ENCODE peak calls at places on chromosomes 7 and 10, in five cellular contexts. X, U, C, Z and V are unnamed samples.

GRCh38 chr10:79129361-79129997 is 60.7 kb downstream of the ZMIZ1 start:
- DNase-seq in X (no peak), U (no peak), C (no peak), Z (no peak), V (no peak)

GRCh38 chr7:105325225-105325904 is 63.4 kb downstream of the SRPK2 start:
- DNase-seq in X (no peak), U (no peak), C (no peak), Z (no peak), V (peak; percentile 38)

GRCh38 chr7:100694196-100694745 is at the start of gene GIGYF1:
- DNase-seq in X (peak; percentile 93), U (no peak), C (no peak), Z (no peak), V (peak; percentile 83)

GRCh38 chr10:77478248-77478963 is 159.2 kb downstream of the KCNMA1 start:
- DNase-seq in X (no peak), U (peak; percentile 83), C (no peak), Z (no peak), V (no peak)

GRCh38 chr10:340646-341045 is 205.4 kb downstream of the ZMYND11 start:
- DNase-seq in X (no peak), U (no peak), C (no peak), Z (no peak), V (no peak)

GRCh38 chr10:26481914-26482550 is 43.9 kb downstream of the APBB1IP start:
- DNase-seq in X (no peak), U (no peak), C (no peak), Z (no peak), V (peak; percentile 67)

GRCh38 chr10:50991496-50992355 is 82.6 kb upstream of the PRKG1 start:
- DNase-seq in X (no peak), U (peak; percentile 48), C (no peak), Z (no peak), V (no peak)

GRCh38 chr7:131040467-131040932 is 287.2 kb upstream of the MKLN1 start:
- DNase-seq in X (peak; percentile 68), U (no peak), C (peak; percentile 24), Z (peak; percentile 67), V (peak; percentile 82)

GRCh38 chr10:63720072-63720537 is 198.9 kb downstream of the REEP3 start:
- DNase-seq in X (peak; percentile 45), U (no peak), C (no peak), Z (peak; percentile 63), V (peak; percentile 70)

GRCh38 chr10:7593905-7594304 is 72.9 kb downstream of the ITIH5 start:
- DNase-seq in X (no peak), U (no peak), C (no peak), Z (no peak), V (no peak)

GRCh38 chr7:16357921-16358320 is 63.4 kb downstream of the CRPPA start:
- DNase-seq in X (no peak), U (no peak), C (no peak), Z (no peak), V (no peak)

GRCh38 chr10:123606955-123607354 is 59.2 kb upstream of the GPR26 start:
- DNase-seq in X (no peak), U (no peak), C (no peak), Z (no peak), V (no peak)

GRCh38 chr10:58735087-58735486 is 222.4 kb downstream of the BICC1 start:
- DNase-seq in X (no peak), U (no peak), C (no peak), Z (no peak), V (no peak)

GRCh38 chr10:116511365-116511764 is 34.4 kb upstream of the PNLIP start:
- DNase-seq in X (no peak), U (no peak), C (no peak), Z (no peak), V (no peak)

GRCh38 chr7:69067397-69067796 is 530.9 kb upstream of the AUTS2 start:
- DNase-seq in X (no peak), U (no peak), C (no peak), Z (no peak), V (peak; percentile 12)

GRCh38 chr10:130300608-130301025 is 164.4 kb downstream of the GLRX3 start:
- DNase-seq in X (no peak), U (no peak), C (no peak), Z (no peak), V (no peak)

GRCh38 chr10:102782698-102783540 is 39.2 kb downstream of the WBP1L start:
- DNase-seq in X (no peak), U (peak; percentile 53), C (peak; percentile 79), Z (no peak), V (no peak)

GRCh38 chr10:98267894-98268693 is at the start of gene LOXL4:
- DNase-seq in X (peak; percentile 75), U (no peak), C (no peak), Z (no peak), V (no peak)

GRCh38 chr10:44334621-44335184 is 50.2 kb downstream of the CXCL12 start:
- DNase-seq in X (no peak), U (peak; percentile 24), C (no peak), Z (no peak), V (no peak)

GRCh38 chr7:41637051-41637450 is 65.8 kb downstream of the INHBA start:
- DNase-seq in X (no peak), U (no peak), C (no peak), Z (no peak), V (no peak)

GRCh38 chr10:98262571-98262970 is 5.4 kb downstream of the LOXL4 start:
- DNase-seq in X (no peak), U (no peak), C (no peak), Z (no peak), V (peak; percentile 56)

GRCh38 chr7:139562972-139563565 is 39.6 kb downstream of the CLEC2L start:
- DNase-seq in X (no peak), U (no peak), C (no peak), Z (no peak), V (no peak)

GRCh38 chr10:132255489-132256344 is 52.0 kb downstream of the STK32C start:
- DNase-seq in X (no peak), U (no peak), C (no peak), Z (no peak), V (no peak)

GRCh38 chr10:23048191-23048590 is 47.2 kb upstream of the MSRB2 start:
- DNase-seq in X (no peak), U (no peak), C (no peak), Z (no peak), V (no peak)

GRCh38 chr10:43114743-43115611 is 23.3 kb upstream of the CSGALNACT2 start:
- DNase-seq in X (no peak), U (no peak), C (no peak), Z (no peak), V (no peak)

GRCh38 chr7:128879939-128880746 is 17.5 kb downstream of the ATP6V1F start:
- DNase-seq in X (peak; percentile 66), U (no peak), C (no peak), Z (no peak), V (no peak)

GRCh38 chr7:42426163-42426562 is 189.2 kb upstream of the GLI3 start:
- DNase-seq in X (no peak), U (no peak), C (no peak), Z (no peak), V (no peak)

GRCh38 chr7:55306331-55306730 is 58.8 kb upstream of the LANCL2 start:
- DNase-seq in X (no peak), U (no peak), C (no peak), Z (no peak), V (no peak)

GRCh38 chr7:151135866-151136514 is 31.5 kb downstream of the GBX1 start:
- DNase-seq in X (peak; percentile 35), U (no peak), C (no peak), Z (no peak), V (no peak)

GRCh38 chr10:14705548-14706234 is 69.0 kb downstream of the FAM107B start:
- DNase-seq in X (no peak), U (no peak), C (no peak), Z (no peak), V (no peak)

GRCh38 chr10:35635576-35635975 is 6.5 kb downstream of the FZD8 start:
- DNase-seq in X (peak; percentile 65), U (no peak), C (no peak), Z (peak; percentile 56), V (peak; percentile 70)

GRCh38 chr7:132276986-132277716 is 299.1 kb downstream of the PLXNA4 start:
- DNase-seq in X (no peak), U (peak; percentile 14), C (no peak), Z (no peak), V (no peak)

GRCh38 chr10:28367865-28368541 is 65.1 kb upstream of the MPP7 start:
- DNase-seq in X (peak; percentile 53), U (no peak), C (no peak), Z (peak; percentile 34), V (peak; percentile 72)

GRCh38 chr7:39133088-39133487 is 155.4 kb downstream of the POU6F2 start:
- DNase-seq in X (no peak), U (no peak), C (no peak), Z (no peak), V (peak; percentile 2)

GRCh38 chr10:102426803-102427287 is 5.5 kb downstream of the CUEDC2 start:
- DNase-seq in X (no peak), U (no peak), C (no peak), Z (no peak), V (no peak)

GRCh38 chr7:138125119-138125518 is 48.9 kb downstream of the AKR1D1 start:
- DNase-seq in X (no peak), U (no peak), C (no peak), Z (no peak), V (no peak)

GRCh38 chr7:152424348-152425108 is 11.3 kb downstream of the KMT2C start:
- DNase-seq in X (no peak), U (no peak), C (no peak), Z (no peak), V (no peak)

GRCh38 chr10:80281292-80281691 is 8.2 kb downstream of the MAT1A start:
- DNase-seq in X (no peak), U (no peak), C (no peak), Z (no peak), V (peak; percentile 26)